ENCODE peak calls at places on chromosomes 7 and 10, in four cellular contexts. E, V, C and R are unnamed samples. For H3K9me3, the result is how much of the 10 kb centered on the place peaks cover.

GRCh38 chr7:36967387-36967786 is 243.1 kb upstream of the AOAH start:
- DNase-seq in E (peak), V (no peak), C (no peak), R (no peak)

GRCh38 chr7:157176771-157177170 is 38.0 kb downstream of the UBE3C start:
- DNase-seq in E (no peak), V (no peak), C (no peak), R (no peak)

GRCh38 chr7:151717415-151717814 is 159.5 kb downstream of the PRKAG2 start:
- DNase-seq in E (peak), V (no peak), C (no peak), R (no peak)

GRCh38 chr10:49562893-49563292 is 24.0 kb upstream of the ERCC6 start:
- DNase-seq in E (no peak), V (no peak), C (no peak), R (no peak)

GRCh38 chr7:2601907-2602735 is 29.7 kb upstream of the TTYH3 start:
- DNase-seq in E (no peak), V (no peak), C (no peak), R (no peak)

GRCh38 chr7:94375713-94376112 is 19.0 kb upstream of the COL1A2 start:
- DNase-seq in E (no peak), V (no peak), C (no peak), R (no peak)

GRCh38 chr10:775245-776075 is 86.0 kb upstream of the DIP2C start:
- DNase-seq in E (peak), V (no peak), C (no peak), R (no peak)

GRCh38 chr10:79335094-79335469 is 12.2 kb upstream of the PPIF start:
- DNase-seq in E (no peak), V (no peak), C (no peak), R (no peak)

GRCh38 chr7:95420996-95421846 is 13.6 kb downstream of the PON2 start:
- DNase-seq in E (no peak), V (no peak), C (no peak), R (no peak)

GRCh38 chr7:121178869-121179497 is 149.8 kb upstream of the WNT16 start:
- DNase-seq in E (no peak), V (no peak), C (no peak), R (no peak)

GRCh38 chr7:121182281-121182680 is 146.5 kb upstream of the WNT16 start:
- DNase-seq in E (no peak), V (no peak), C (no peak), R (no peak)

GRCh38 chr7:121181357-121181756 is 147.4 kb upstream of the WNT16 start:
- DNase-seq in E (no peak), V (no peak), C (no peak), R (no peak)

GRCh38 chr7:121178452-121178851 is 150.3 kb upstream of the WNT16 start:
- DNase-seq in E (no peak), V (no peak), C (no peak), R (no peak)

GRCh38 chr7:121180436-121181063 is 148.2 kb upstream of the WNT16 start:
- DNase-seq in E (no peak), V (no peak), C (no peak), R (no peak)
- H3K9me3 ChIP-seq in E (under half), V (under half), C (under half), R (under half)

GRCh38 chr10:81496626-81497025 is 378.4 kb upstream of the NRG3 start:
- DNase-seq in E (no peak), V (no peak), C (no peak), R (no peak)
- H3K9me3 ChIP-seq in E (under half), V (under half), C (under half), R (under half)

GRCh38 chr7:4169505-4169904 is 512.6 kb upstream of the FOXK1 start:
- DNase-seq in E (no peak), V (no peak), C (no peak), R (no peak)
- H3K9me3 ChIP-seq in E (under half), V (under half), C (under half), R (under half)

DNA sequence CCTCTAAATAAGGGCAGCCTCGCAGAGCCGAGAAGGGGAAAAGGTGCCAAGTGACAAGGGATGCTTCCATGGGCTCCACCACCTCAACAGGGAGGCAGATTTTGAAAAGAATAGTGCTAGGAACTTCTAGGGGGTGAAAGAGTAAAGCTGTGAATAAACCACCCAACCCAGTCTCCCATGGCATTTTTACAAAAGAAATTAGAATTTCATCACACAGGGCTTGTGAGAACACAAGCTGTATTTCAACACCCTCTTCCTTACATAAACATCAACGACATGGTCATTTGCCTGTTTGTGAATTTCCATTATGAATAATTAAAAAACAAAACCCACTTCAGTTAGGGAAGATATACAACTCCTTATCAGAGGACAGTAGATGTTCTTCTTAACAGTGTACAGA is 207.9 kb upstream of the MGMT start:
- DNase-seq in E (no peak), V (no peak), C (no peak), R (no peak)
- H3K9me3 ChIP-seq in E (under half), V (under half), C (under half), R (under half)

DNA sequence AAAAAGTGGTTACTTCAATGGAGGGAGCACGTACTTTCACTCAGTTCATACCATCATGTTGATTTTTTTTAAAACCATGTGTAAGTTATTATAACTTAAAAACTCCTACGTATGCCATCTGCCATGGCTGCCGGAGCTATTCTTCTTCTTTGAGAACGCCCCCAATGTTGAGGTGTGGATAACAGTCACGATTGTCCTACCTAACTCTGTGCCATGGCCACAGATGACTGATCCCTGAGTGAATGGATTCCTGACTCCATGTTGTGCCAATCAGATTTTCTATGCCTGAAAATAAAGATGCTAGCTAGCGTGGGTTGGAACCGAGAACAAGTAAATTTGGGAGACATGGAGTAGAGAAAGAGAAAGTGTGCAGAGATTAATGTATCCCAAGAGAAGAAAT is 5.3 kb downstream of the MCMBP start:
- DNase-seq in E (no peak), V (no peak), C (no peak), R (no peak)
- H3K9me3 ChIP-seq in E (under half), V (under half), C (under half), R (under half)

GRCh38 chr10:42680267-42680666 is 41.9 kb upstream of the ZNF33B start:
- DNase-seq in E (no peak), V (no peak), C (no peak), R (no peak)

DNA sequence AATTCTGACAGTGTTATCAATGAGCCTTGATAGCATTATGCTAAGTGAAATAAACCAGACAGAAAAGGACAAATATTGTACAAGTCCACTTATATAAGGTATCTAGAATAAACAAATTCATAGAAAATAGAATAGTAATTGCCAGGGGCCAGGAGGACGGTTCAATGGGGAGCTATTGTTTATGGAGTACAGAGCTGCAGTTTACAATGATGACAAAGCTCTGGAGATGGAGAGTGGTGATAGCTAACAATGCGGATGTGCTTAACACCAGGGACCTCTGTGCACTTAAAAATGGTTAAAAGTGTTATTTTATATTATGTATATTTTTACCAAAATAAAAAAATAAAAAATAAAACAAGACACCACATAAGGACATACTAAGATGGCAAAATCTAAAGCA is 46.1 kb upstream of the ZNF33B start:
- DNase-seq in E (no peak), V (no peak), C (no peak), R (no peak)
- H3K9me3 ChIP-seq in E (under half), V (under half), C (under half), R (under half)

DNA sequence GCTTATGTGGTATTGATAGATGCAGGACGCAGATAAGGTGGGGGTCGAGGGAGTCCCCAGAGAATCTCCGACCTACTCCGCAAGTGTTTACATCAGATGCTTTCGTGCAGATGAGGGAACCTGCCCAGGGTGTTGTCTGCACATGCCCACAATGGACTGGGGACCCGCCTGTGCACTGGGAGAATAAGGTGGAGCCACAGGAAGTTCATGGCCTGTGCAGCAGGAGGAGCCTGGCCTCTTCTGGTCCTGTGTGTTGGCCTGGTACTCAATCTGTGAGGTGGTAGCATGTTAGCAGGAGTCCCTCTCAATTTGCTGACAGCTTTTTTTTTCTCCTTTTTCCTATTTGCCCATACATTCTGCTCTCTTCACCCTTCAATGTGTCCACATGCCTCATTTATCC is 54.1 kb upstream of the AKR1C1 start:
- DNase-seq in E (no peak), V (no peak), C (no peak), R (no peak)
- H3K9me3 ChIP-seq in E (under half), V (under half), C (under half), R (under half)

GRCh38 chr7:145169908-145170307 is 334.1 kb upstream of the TPK1 start:
- DNase-seq in E (no peak), V (no peak), C (no peak), R (no peak)

DNA sequence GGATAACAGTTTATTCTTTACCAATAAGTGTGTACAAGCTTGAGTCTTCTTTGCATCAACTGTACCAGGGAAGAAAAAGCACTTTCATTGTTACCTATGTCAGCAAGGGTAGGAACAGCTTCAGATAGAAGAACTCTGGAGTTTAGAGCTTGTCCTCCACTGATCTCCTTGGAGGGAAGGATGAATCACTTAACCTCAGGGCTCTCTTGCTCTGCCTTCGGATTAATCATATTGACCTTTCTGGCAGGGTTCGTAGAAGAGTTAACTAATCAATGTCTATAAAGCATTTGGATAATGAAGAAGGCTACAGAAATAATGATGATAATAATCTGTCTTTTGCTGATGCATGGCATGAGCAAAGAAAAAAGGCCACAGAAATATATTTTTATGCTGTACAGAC is 339.5 kb upstream of the TPK1 start:
- DNase-seq in E (no peak), V (no peak), C (no peak), R (no peak)
- H3K9me3 ChIP-seq in E (under half), V (under half), C (under half), R (under half)

GRCh38 chr7:64516451-64516850 is 46.4 kb downstream of the ZNF680 start:
- DNase-seq in E (no peak), V (no peak), C (no peak), R (no peak)

GRCh38 chr7:64515781-64516180 is 47.1 kb downstream of the ZNF680 start:
- DNase-seq in E (no peak), V (no peak), C (no peak), R (no peak)

GRCh38 chr7:64509583-64509982 is 53.3 kb downstream of the ZNF680 start:
- DNase-seq in E (no peak), V (no peak), C (no peak), R (no peak)

DNA sequence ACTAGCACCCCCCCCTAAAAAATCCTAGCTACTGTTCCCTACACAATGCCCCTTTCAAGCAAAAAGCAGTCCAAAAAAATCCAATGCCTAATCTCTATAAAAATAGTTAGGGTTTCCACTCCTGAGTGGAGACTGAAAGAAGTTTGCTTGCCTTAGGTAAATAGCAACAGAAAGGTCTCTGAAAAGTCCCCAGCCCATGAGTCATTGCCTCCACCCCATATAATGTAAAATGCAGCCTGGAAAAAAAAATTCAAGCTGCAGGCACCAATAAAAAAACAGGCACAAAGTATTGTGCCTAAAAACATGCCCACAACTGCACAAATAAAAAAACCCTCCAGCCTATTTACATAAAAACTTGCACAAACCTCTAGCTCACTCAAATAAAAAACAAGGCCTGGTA is 47.5 kb downstream of the ZNF680 start:
- DNase-seq in E (no peak), V (no peak), C (no peak), R (no peak)
- H3K9me3 ChIP-seq in E (under half), V (under half), C (half or more), R (under half)

GRCh38 chr10:125775491-125776106 is at the start of gene MMP21:
- DNase-seq in E (no peak), V (no peak), C (no peak), R (no peak)

GRCh38 chr10:125777806-125778205 is 2.2 kb upstream of the MMP21 start:
- DNase-seq in E (no peak), V (no peak), C (no peak), R (no peak)

GRCh38 chr10:125781374-125781773 is 5.8 kb upstream of the MMP21 start:
- DNase-seq in E (no peak), V (no peak), C (no peak), R (no peak)

GRCh38 chr10:125779403-125780327 is 4.0 kb upstream of the MMP21 start:
- DNase-seq in E (no peak), V (no peak), C (no peak), R (no peak)

GRCh38 chr10:125778556-125778955 is 2.9 kb upstream of the MMP21 start:
- DNase-seq in E (no peak), V (no peak), C (no peak), R (no peak)
- H3K9me3 ChIP-seq in E (under half), V (under half), C (under half), R (under half)